ENCODE peak calls at places on chromosomes 11 and 22, in seven cellular contexts. R, H, K, S, O, B and Z are unnamed samples.

GRCh38 chr11:96045622-96046456 is 121.9 kb upstream of the MTMR2 start:
- DNase-seq in R (no peak), S (no peak), B (peak; percentile 60), H (peak; percentile 59), O (no peak), K (peak; percentile 29), Z (peak; percentile 19)

GRCh38 chr11:130675456-130675855 is 227.0 kb downstream of the ADAMTS15 start:
- DNase-seq in B (peak; percentile 45), H (peak; percentile 59), K (peak; percentile 89), R (peak; percentile 14), S (no peak), O (no peak), Z (peak; percentile 59)

GRCh38 chr22:18064636-18065035 is 13.2 kb upstream of the PEX26 start:
- DNase-seq in H (no peak), K (no peak), O (no peak), B (no peak), R (no peak), S (no peak), Z (no peak)

GRCh38 chr11:121035823-121036222 is 11.9 kb downstream of the TBCEL start:
- DNase-seq in O (no peak), R (no peak), K (no peak), H (no peak), B (no peak), S (no peak), Z (no peak)

GRCh38 chr11:132685174-132685611 is 847.1 kb downstream of the OPCML start:
- DNase-seq in R (no peak), K (no peak), O (no peak), H (no peak), B (no peak), S (no peak), Z (no peak)

GRCh38 chr22:21718492-21718891 is 17.1 kb downstream of the YPEL1 start:
- DNase-seq in R (no peak), S (no peak), O (no peak), K (no peak), B (no peak), H (no peak), Z (no peak)

GRCh38 chr11:119169272-119169719 is 771 bp downstream of the NLRX1 start:
- DNase-seq in O (peak; percentile 51), B (peak; percentile 74), S (peak; percentile 12), R (no peak), K (peak; percentile 55), H (peak; percentile 66), Z (no peak)

GRCh38 chr11:41996558-41996957 is 537.1 kb upstream of the LRRC4C start:
- DNase-seq in R (no peak), H (no peak), S (no peak), O (no peak), K (no peak), B (no peak), Z (no peak)

GRCh38 chr22:19085233-19086043 is 36.8 kb downstream of the DGCR2 start:
- DNase-seq in K (no peak), R (no peak), B (peak; percentile 41), S (no peak), H (no peak), O (peak; percentile 31), Z (no peak)

GRCh38 chr22:42145175-42145574 is 14.6 kb upstream of the CYP2D6 start:
- DNase-seq in S (no peak), K (no peak), B (no peak), H (no peak), R (no peak), O (no peak), Z (no peak)

DNA sequence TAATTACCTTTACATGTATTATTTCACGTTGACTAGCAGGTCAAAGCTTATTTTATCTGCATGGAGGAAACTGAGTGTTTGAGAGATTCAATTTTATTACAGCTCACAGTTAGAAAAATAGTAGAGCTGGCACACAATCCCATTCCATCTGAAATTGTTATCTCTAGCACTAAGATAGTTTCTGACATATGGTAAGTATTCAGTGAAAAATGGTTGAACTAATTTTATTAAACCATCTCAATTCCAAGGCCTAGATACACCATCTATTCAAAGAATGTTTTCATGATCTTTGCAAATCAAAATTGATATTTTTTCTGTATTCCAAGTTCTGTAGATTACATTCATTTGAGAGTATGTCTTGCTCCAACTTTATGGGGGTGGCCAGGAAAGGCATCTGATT is 125.4 kb upstream of the FAT3 start:
- DNase-seq in O (no peak), B (no peak), S (no peak), R (no peak), K (no peak), H (no peak), Z (no peak)
- H3K27ac ChIP-seq in O (no peak overlapping the region), B (no peak overlapping the region), S (no peak overlapping the region), R (no peak overlapping the region), K (no peak overlapping the region), H (no peak overlapping the region), Z (no peak overlapping the region)

GRCh38 chr22:47859891-47860290 is 1097.4 kb downstream of the TBC1D22A start:
- DNase-seq in R (no peak), B (no peak), H (no peak), S (no peak), K (no peak), O (no peak), Z (no peak)
- H3K9me3 ChIP-seq in R (no peaks in the 10 kb centered on the region), B (no peaks in the 10 kb centered on the region), H (no peaks in the 10 kb centered on the region), S (no peaks in the 10 kb centered on the region), K (no peaks in the 10 kb centered on the region), O (no peaks in the 10 kb centered on the region), Z (no peaks in the 10 kb centered on the region)

GRCh38 chr11:123082977-123083376 is 21.0 kb upstream of the HSPA8 start:
- DNase-seq in S (no peak), K (no peak), B (no peak), R (no peak), H (no peak), O (no peak), Z (no peak)
- H3K27ac ChIP-seq in S (no peak overlapping the region), K (no peak overlapping the region), B (no peak overlapping the region), R (peak overlapping the region; percentile 42), H (peak overlapping the region; percentile 19), O (no peak overlapping the region), Z (peak overlapping the region; percentile 34)

DNA sequence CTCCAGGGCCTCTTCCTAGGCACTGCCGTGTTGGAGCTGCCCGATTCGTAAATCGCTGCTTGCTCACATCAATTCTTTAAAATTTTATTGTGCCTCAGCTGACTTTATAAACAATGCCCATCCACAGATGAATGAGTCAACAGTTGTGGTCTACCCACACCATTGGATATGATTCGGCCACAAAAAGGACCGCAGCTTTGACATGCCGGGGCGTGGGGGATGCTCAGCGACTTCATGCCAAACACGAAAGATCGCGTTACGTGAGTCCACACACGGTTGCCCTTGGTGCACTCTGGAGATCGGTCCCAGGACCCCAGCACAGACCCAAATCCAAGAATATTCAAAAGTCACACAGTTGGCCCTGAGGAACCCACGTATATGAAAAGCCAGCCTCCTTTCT is 195.7 kb downstream of the CTTN start:
- DNase-seq in R (no peak), H (no peak), B (no peak), K (no peak), S (no peak), O (no peak), Z (no peak)
- H3K9me3 ChIP-seq in R (no peaks in the 10 kb centered on the region), H (no peaks in the 10 kb centered on the region), B (no peaks in the 10 kb centered on the region), K (no peaks in the 10 kb centered on the region), S (no peaks in the 10 kb centered on the region), O (no peaks in the 10 kb centered on the region), Z (no peaks in the 10 kb centered on the region)

GRCh38 chr11:73333626-73334199 is 25.6 kb downstream of the ARHGEF17 start:
- DNase-seq in S (no peak), O (no peak), H (no peak), K (no peak), R (no peak), B (no peak), Z (no peak)

GRCh38 chr11:73334244-73335203 is 26.4 kb downstream of the ARHGEF17 start:
- DNase-seq in K (peak; percentile 91), B (peak; percentile 57), O (peak; percentile 83), R (peak; percentile 67), H (peak; percentile 95), S (no peak), Z (peak; percentile 64)

GRCh38 chr11:73331138-73331916 is 23.3 kb downstream of the ARHGEF17 start:
- DNase-seq in O (no peak), S (no peak), R (no peak), B (peak; percentile 61), K (no peak), H (no peak), Z (no peak)

GRCh38 chr11:73335204-73335923 is 27.3 kb downstream of the ARHGEF17 start:
- DNase-seq in B (peak; percentile 80), R (peak; percentile 87), H (peak; percentile 87), S (peak; percentile 70), K (peak; percentile 82), O (peak; percentile 93), Z (peak; percentile 36)

GRCh38 chr11:73333173-73333572 is 25.1 kb downstream of the ARHGEF17 start:
- DNase-seq in R (no peak), K (no peak), O (no peak), B (no peak), S (no peak), H (no peak), Z (no peak)
- H3K27ac ChIP-seq in R (peak overlapping the region; percentile 84), K (peak overlapping the region; percentile 30), O (no peak overlapping the region), B (no peak overlapping the region), S (no peak overlapping the region), H (peak overlapping the region; percentile 94), Z (peak overlapping the region; percentile 88)

GRCh38 chr22:50259302-50259701 is 2.2 kb downstream of the MAPK12 start:
- DNase-seq in O (no peak), B (no peak), K (no peak), R (no peak), S (no peak), H (no peak), Z (no peak)
- H3K9me3 ChIP-seq in O (no peaks in the 10 kb centered on the region), B (no peaks in the 10 kb centered on the region), K (no peaks in the 10 kb centered on the region), R (no peaks in the 10 kb centered on the region), S (no peaks in the 10 kb centered on the region), H (no peaks in the 10 kb centered on the region), Z (no peaks in the 10 kb centered on the region)

DNA sequence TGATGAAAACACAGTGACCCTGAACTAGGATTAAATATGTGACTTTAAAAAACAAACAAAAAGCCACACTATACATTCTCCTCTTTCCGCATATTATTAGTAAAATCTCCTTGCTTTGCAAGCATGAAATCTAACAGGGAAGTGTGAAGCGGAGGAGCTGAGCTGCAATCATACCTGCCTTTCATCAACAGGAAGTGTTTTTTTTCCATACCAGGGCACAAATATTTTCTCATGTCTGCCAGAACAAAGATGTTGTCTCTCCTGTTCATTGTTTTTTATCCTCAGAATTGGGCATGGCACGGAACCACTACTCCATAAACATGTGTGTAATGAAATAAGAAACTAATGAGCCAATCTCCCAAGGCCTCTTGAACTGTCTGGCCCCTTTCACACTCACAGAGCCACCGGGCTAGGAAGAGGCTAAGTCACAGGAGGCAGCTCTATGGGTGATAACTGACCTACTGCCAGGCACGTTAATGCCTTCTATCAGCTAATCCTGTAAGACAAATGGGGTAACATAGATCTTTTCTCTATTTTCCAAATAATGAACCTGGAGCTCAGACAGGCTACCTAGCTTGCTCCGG is 124.5 kb downstream of the ETS1 start:
- DNase-seq in R (no peak), B (no peak), S (no peak), K (no peak), H (no peak), O (no peak), Z (no peak)
- H3K27ac ChIP-seq in R (peak overlapping the region; percentile 40), B (no peak overlapping the region), S (peak overlapping the region; percentile 94), K (peak overlapping the region; percentile 33), H (peak overlapping the region; percentile 52), O (no peak overlapping the region), Z (peak overlapping the region; percentile 72)

GRCh38 chr11:114616516-114616915 is 20.9 kb upstream of the NXPE4 start:
- DNase-seq in K (no peak), H (no peak), R (no peak), B (no peak), S (no peak), O (no peak), Z (no peak)
- H3K9me3 ChIP-seq in K (no peaks in the 10 kb centered on the region), H (peaks cover 3% of the 10 kb centered on the region), R (no peaks in the 10 kb centered on the region), B (no peaks in the 10 kb centered on the region), S (no peaks in the 10 kb centered on the region), O (no peaks in the 10 kb centered on the region), Z (no peaks in the 10 kb centered on the region)